ENCODE peak calls at places on chromosome 1, in seven cellular contexts. I is left lung; N is activated CD4-positive, CD25-positive, alpha-beta regulatory T cell treated with anti-CD3 and anti-CD28 coated beads, Interleukin-2, amount 50 U/mL, for 24 hours; H is mucosa of descending colon; V is Panc1; S is activated T-cell treated with anti-CD3 and anti-CD28 coated beads, Interleukin-2, amount 50 U/mL, for 72 hours; C is left cardiac atrium. L is an unnamed sample.

GRCh38 chr1:171434717-171435346 is 50.5 kb upstream of the PRRC2C start:
- ATAC-seq in I (peak; percentile 52), N (peak; percentile 73), H (peak; percentile 46), V (no peak), S (peak; percentile 83), C (peak; percentile 74), L (peak; percentile 84)

GRCh38 chr1:52189898-52190480 is 48.1 kb downstream of the ZFYVE9 start:
- ATAC-seq in I (peak; percentile 78), N (no peak), H (no peak), V (no peak), S (no peak), C (no peak), L (no peak)

GRCh38 chr1:201566933-201567801 is 28.2 kb downstream of the NAV1 start:
- ATAC-seq in I (no peak), N (no peak), H (no peak), V (no peak), S (no peak), C (no peak), L (no peak)

GRCh38 chr1:209590405-209590804 is 6.9 kb downstream of the CAMK1G start:
- ATAC-seq in I (no peak), N (no peak), H (peak; percentile 59), V (peak; percentile 64), S (no peak), C (peak; percentile 45), L (no peak)

GRCh38 chr1:200379431-200379755 is 30.4 kb downstream of the ZNF281 start:
- ATAC-seq in I (no peak), N (no peak), H (no peak), V (peak; percentile 84), S (no peak), C (no peak), L (no peak)

GRCh38 chr1:177975588-177976495 is 6.0 kb upstream of the SEC16B start:
- ATAC-seq in I (no peak), N (no peak), H (no peak), V (peak; percentile 51), S (no peak), C (no peak), L (no peak)

GRCh38 chr1:203324103-203325003 is 19.0 kb downstream of the BTG2 start:
- ATAC-seq in I (peak; percentile 31), N (peak; percentile 11), H (peak; percentile 0), V (no peak), S (peak; percentile 23), C (no peak), L (peak; percentile 35)

GRCh38 chr1:184941735-184942134 is 32.6 kb downstream of the NIBAN1 start:
- ATAC-seq in I (no peak), N (peak; percentile 94), H (no peak), V (no peak), S (peak; percentile 85), C (no peak), L (peak; percentile 94)

GRCh38 chr1:113241237-113241636 is 149.1 kb upstream of the MAGI3 start:
- ATAC-seq in I (no peak), N (no peak), H (no peak), V (no peak), S (no peak), C (no peak), L (no peak)

GRCh38 chr1:56709269-56709880 is 64.3 kb downstream of the PRKAA2 start:
- ATAC-seq in I (peak; percentile 56), N (no peak), H (peak; percentile 50), V (peak; percentile 78), S (no peak), C (peak; percentile 65), L (peak; percentile 48)

GRCh38 chr1:230573647-230574046 is 68.6 kb upstream of the COG2 start:
- ATAC-seq in I (no peak), N (no peak), H (no peak), V (no peak), S (peak; percentile 80), C (no peak), L (peak; percentile 56)

GRCh38 chr1:12585536-12585935 is 32.5 kb downstream of the DHRS3 start:
- ATAC-seq in I (no peak), N (no peak), H (no peak), V (no peak), S (no peak), C (no peak), L (no peak)

GRCh38 chr1:211343607-211344334 is 17.1 kb downstream of the TRAF5 start:
- ATAC-seq in I (no peak), N (peak; percentile 42), H (no peak), V (no peak), S (peak; percentile 36), C (no peak), L (peak; percentile 55)

GRCh38 chr1:193566735-193567134 is 380.3 kb upstream of the B3GALT2 start:
- ATAC-seq in I (no peak), N (no peak), H (no peak), V (no peak), S (no peak), C (no peak), L (no peak)

GRCh38 chr1:160522622-160523345 is at the start of gene SLAMF6:
- ATAC-seq in I (peak; percentile 33), N (peak; percentile 42), H (peak; percentile 76), V (no peak), S (peak; percentile 50), C (no peak), L (peak; percentile 58)

GRCh38 chr1:162136760-162137537 is 67.5 kb downstream of the NOS1AP start:
- ATAC-seq in I (peak; percentile 90), N (no peak), H (peak; percentile 32), V (peak; percentile 89), S (no peak), C (peak; percentile 41), L (peak; percentile 28)

GRCh38 chr1:63032171-63032570 is 248.2 kb downstream of the ATG4C start:
- ATAC-seq in I (no peak), N (no peak), H (no peak), V (no peak), S (no peak), C (no peak), L (no peak)